ENCODE peak calls at places on chromosomes 3 and 15, in seven cellular contexts. One of them, this sample, is unnamed.
A peak's percentile ranks its signal among the peaks of the same experiment; 100 is the strongest.

GRCh38 chr15:86830304-86830703 is 750.6 kb downstream of the AGBL1 start:
- DNase-seq in BJ: no peak
- DNase-seq in HT1080: peak; percentile 13
- DNase-seq in pons: no peak
- DNase-seq in M059J: no peak
- DNase-seq in frontal cortex: no peak
- DNase-seq in activated T-cell treated with anti-CD3 and anti-CD28 coated beads for 1 hour: no peak
- DNase-seq in this sample: peak; percentile 63

GRCh38 chr3:172808969-172809546 is 58.5 kb downstream of the ECT2 start:
- DNase-seq in BJ: no peak
- DNase-seq in pons: peak; percentile 65
- DNase-seq in activated T-cell treated with anti-CD3 and anti-CD28 coated beads for 1 hour: no peak
- DNase-seq in HT1080: peak; percentile 42
- DNase-seq in frontal cortex: no peak
- DNase-seq in M059J: peak; percentile 48
- DNase-seq in this sample: peak; percentile 56

GRCh38 chr3:2923390-2923789 is 186.8 kb downstream of the IL5RA start:
- DNase-seq in HT1080: peak; percentile 2
- DNase-seq in frontal cortex: no peak
- DNase-seq in M059J: no peak
- DNase-seq in pons: no peak
- DNase-seq in BJ: no peak
- DNase-seq in activated T-cell treated with anti-CD3 and anti-CD28 coated beads for 1 hour: no peak
- DNase-seq in this sample: peak; percentile 15

GRCh38 chr3:77718326-77718725 is 678.4 kb downstream of the ROBO2 start:
- DNase-seq in HT1080: no peak
- DNase-seq in pons: no peak
- DNase-seq in BJ: no peak
- DNase-seq in frontal cortex: no peak
- DNase-seq in activated T-cell treated with anti-CD3 and anti-CD28 coated beads for 1 hour: no peak
- DNase-seq in M059J: no peak
- DNase-seq in this sample: no peak

GRCh38 chr3:120022729-120023128 is 71.5 kb downstream of the GSK3B start:
- DNase-seq in BJ: no peak
- DNase-seq in M059J: peak; percentile 34
- DNase-seq in HT1080: peak; percentile 25
- DNase-seq in pons: no peak
- DNase-seq in activated T-cell treated with anti-CD3 and anti-CD28 coated beads for 1 hour: no peak
- DNase-seq in frontal cortex: no peak
- DNase-seq in this sample: no peak

GRCh38 chr3:127491323-127491722 is 99.2 kb downstream of the TPRA1 start:
- DNase-seq in BJ: no peak
- DNase-seq in M059J: no peak
- DNase-seq in frontal cortex: no peak
- DNase-seq in HT1080: no peak
- DNase-seq in activated T-cell treated with anti-CD3 and anti-CD28 coated beads for 1 hour: no peak
- DNase-seq in pons: no peak
- DNase-seq in this sample: no peak

GRCh38 chr3:173529062-173529711 is 131.6 kb downstream of the NLGN1 start:
- DNase-seq in frontal cortex: no peak
- DNase-seq in activated T-cell treated with anti-CD3 and anti-CD28 coated beads for 1 hour: no peak
- DNase-seq in M059J: peak; percentile 15
- DNase-seq in HT1080: peak; percentile 51
- DNase-seq in BJ: no peak
- DNase-seq in pons: no peak
- DNase-seq in this sample: peak; percentile 58

GRCh38 chr3:141769171-141769894 is 6.1 kb downstream of the GRK7 start:
- DNase-seq in pons: no peak
- DNase-seq in M059J: no peak
- DNase-seq in frontal cortex: no peak
- DNase-seq in HT1080: no peak
- DNase-seq in activated T-cell treated with anti-CD3 and anti-CD28 coated beads for 1 hour: no peak
- DNase-seq in BJ: no peak
- DNase-seq in this sample: peak; percentile 32

GRCh38 chr3:136708339-136708985 is 43.7 kb downstream of the STAG1 start:
- DNase-seq in HT1080: no peak
- DNase-seq in BJ: no peak
- DNase-seq in M059J: no peak
- DNase-seq in frontal cortex: no peak
- DNase-seq in pons: no peak
- DNase-seq in activated T-cell treated with anti-CD3 and anti-CD28 coated beads for 1 hour: no peak
- DNase-seq in this sample: no peak

GRCh38 chr3:153273767-153274443 is 111.9 kb downstream of the RAP2B start:
- DNase-seq in activated T-cell treated with anti-CD3 and anti-CD28 coated beads for 1 hour: no peak
- DNase-seq in pons: no peak
- DNase-seq in frontal cortex: no peak
- DNase-seq in BJ: no peak
- DNase-seq in HT1080: no peak
- DNase-seq in M059J: no peak
- DNase-seq in this sample: peak; percentile 89

GRCh38 chr15:22258402-22259150 is 178.2 kb downstream of the OR4M2 start:
- DNase-seq in activated T-cell treated with anti-CD3 and anti-CD28 coated beads for 1 hour: no peak
- DNase-seq in frontal cortex: no peak
- DNase-seq in BJ: no peak
- DNase-seq in pons: no peak
- DNase-seq in HT1080: no peak
- DNase-seq in M059J: no peak
- DNase-seq in this sample: no peak

GRCh38 chr15:74428970-74429783 is 4.6 kb downstream of the SEMA7A start:
- DNase-seq in M059J: no peak
- DNase-seq in BJ: no peak
- DNase-seq in frontal cortex: no peak
- DNase-seq in pons: no peak
- DNase-seq in HT1080: no peak
- DNase-seq in activated T-cell treated with anti-CD3 and anti-CD28 coated beads for 1 hour: no peak
- DNase-seq in this sample: no peak

GRCh38 chr15:99238849-99239248 is 10.5 kb downstream of the TTC23 start:
- DNase-seq in activated T-cell treated with anti-CD3 and anti-CD28 coated beads for 1 hour: no peak
- DNase-seq in pons: no peak
- DNase-seq in BJ: no peak
- DNase-seq in frontal cortex: no peak
- DNase-seq in HT1080: peak; percentile 10
- DNase-seq in M059J: no peak
- DNase-seq in this sample: no peak

GRCh38 chr3:52036829-52037228 is 19.5 kb downstream of the DUSP7 start:
- DNase-seq in pons: no peak
- DNase-seq in HT1080: no peak
- DNase-seq in BJ: no peak
- DNase-seq in activated T-cell treated with anti-CD3 and anti-CD28 coated beads for 1 hour: no peak
- DNase-seq in M059J: no peak
- DNase-seq in frontal cortex: no peak
- DNase-seq in this sample: no peak

GRCh38 chr3:67964596-67964995 is 310.2 kb upstream of the SUCLG2 start:
- DNase-seq in frontal cortex: no peak
- DNase-seq in pons: no peak
- DNase-seq in activated T-cell treated with anti-CD3 and anti-CD28 coated beads for 1 hour: no peak
- DNase-seq in BJ: no peak
- DNase-seq in HT1080: no peak
- DNase-seq in M059J: no peak
- DNase-seq in this sample: no peak

GRCh38 chr3:182947892-182948291 is 32.4 kb downstream of the DCUN1D1 start:
- DNase-seq in HT1080: peak; percentile 34
- DNase-seq in M059J: peak; percentile 20
- DNase-seq in activated T-cell treated with anti-CD3 and anti-CD28 coated beads for 1 hour: no peak
- DNase-seq in pons: no peak
- DNase-seq in frontal cortex: no peak
- DNase-seq in BJ: no peak
- DNase-seq in this sample: no peak

GRCh38 chr3:66454464-66454859 is 46.4 kb downstream of the LRIG1 start:
- DNase-seq in BJ: no peak
- DNase-seq in pons: no peak
- DNase-seq in HT1080: no peak
- DNase-seq in frontal cortex: no peak
- DNase-seq in M059J: no peak
- DNase-seq in activated T-cell treated with anti-CD3 and anti-CD28 coated beads for 1 hour: no peak
- DNase-seq in this sample: peak; percentile 63

GRCh38 chr3:134721214-134721613 is 70.4 kb upstream of the KY start:
- DNase-seq in HT1080: no peak
- DNase-seq in activated T-cell treated with anti-CD3 and anti-CD28 coated beads for 1 hour: no peak
- DNase-seq in BJ: no peak
- DNase-seq in frontal cortex: no peak
- DNase-seq in pons: no peak
- DNase-seq in M059J: no peak
- DNase-seq in this sample: no peak

GRCh38 chr15:57003418-57003817 is 85.0 kb downstream of the TCF12 start:
- DNase-seq in BJ: peak; percentile 48
- DNase-seq in M059J: peak; percentile 85
- DNase-seq in HT1080: peak; percentile 37
- DNase-seq in frontal cortex: no peak
- DNase-seq in pons: peak; percentile 54
- DNase-seq in activated T-cell treated with anti-CD3 and anti-CD28 coated beads for 1 hour: no peak
- DNase-seq in this sample: peak; percentile 82

GRCh38 chr3:117463276-117463675 is 753.7 kb downstream of the TUSC7 start:
- DNase-seq in frontal cortex: no peak
- DNase-seq in pons: no peak
- DNase-seq in activated T-cell treated with anti-CD3 and anti-CD28 coated beads for 1 hour: no peak
- DNase-seq in HT1080: no peak
- DNase-seq in BJ: no peak
- DNase-seq in M059J: no peak
- DNase-seq in this sample: no peak

GRCh38 chr15:57692709-57693108 is 13.8 kb upstream of the POLR2M start:
- DNase-seq in BJ: no peak
- DNase-seq in HT1080: peak; percentile 48
- DNase-seq in frontal cortex: no peak
- DNase-seq in pons: no peak
- DNase-seq in M059J: peak; percentile 42
- DNase-seq in activated T-cell treated with anti-CD3 and anti-CD28 coated beads for 1 hour: no peak
- DNase-seq in this sample: no peak

GRCh38 chr3:169362872-169363271 is 300.6 kb downstream of the MECOM start:
- DNase-seq in frontal cortex: no peak
- DNase-seq in pons: no peak
- DNase-seq in activated T-cell treated with anti-CD3 and anti-CD28 coated beads for 1 hour: no peak
- DNase-seq in HT1080: no peak
- DNase-seq in BJ: no peak
- DNase-seq in M059J: no peak
- DNase-seq in this sample: no peak

GRCh38 chr15:78307977-78308376 is 8.6 kb upstream of the SKIC8 start:
- DNase-seq in activated T-cell treated with anti-CD3 and anti-CD28 coated beads for 1 hour: no peak
- DNase-seq in frontal cortex: no peak
- DNase-seq in HT1080: no peak
- DNase-seq in M059J: no peak
- DNase-seq in BJ: no peak
- DNase-seq in pons: no peak
- DNase-seq in this sample: no peak